ENCODE peak calls at places on chromosomes 16 and 17, in eight cellular contexts. One of them, this sample, is unnamed.

GRCh38 chr17:58304735-58305486 is 23.7 kb downstream of the TSPOAP1 start:
- DNase-seq in lower leg skin: no peak
- DNase-seq in thoracic aorta: no peak
- DNase-seq in neural crest cell: no peak
- DNase-seq in tibial artery: peak; percentile 16
- DNase-seq in cardiac fibroblast: no peak
- DNase-seq in mammary epithelial cell: no peak
- DNase-seq in AG10803: no peak
- DNase-seq in this sample: peak; percentile 78

GRCh38 chr17:30021708-30022317 is 80.4 kb downstream of the EFCAB5 start:
- DNase-seq in lower leg skin: peak; percentile 23
- DNase-seq in thoracic aorta: no peak
- DNase-seq in neural crest cell: peak; percentile 31
- DNase-seq in tibial artery: no peak
- DNase-seq in cardiac fibroblast: peak; percentile 73
- DNase-seq in mammary epithelial cell: peak; percentile 35
- DNase-seq in AG10803: peak; percentile 47
- DNase-seq in this sample: no peak

GRCh38 chr16:565420-566330 is 1.1 kb upstream of the NHLRC4 start:
- DNase-seq in lower leg skin: no peak
- DNase-seq in thoracic aorta: no peak
- DNase-seq in neural crest cell: no peak
- DNase-seq in tibial artery: no peak
- DNase-seq in cardiac fibroblast: no peak
- DNase-seq in mammary epithelial cell: no peak
- DNase-seq in AG10803: no peak
- DNase-seq in this sample: no peak

GRCh38 chr17:82055965-82056728 is 4.4 kb downstream of the GPS1 start:
- DNase-seq in lower leg skin: no peak
- DNase-seq in thoracic aorta: no peak
- DNase-seq in neural crest cell: no peak
- DNase-seq in tibial artery: no peak
- DNase-seq in cardiac fibroblast: no peak
- DNase-seq in mammary epithelial cell: no peak
- DNase-seq in AG10803: no peak
- DNase-seq in this sample: no peak

GRCh38 chr17:44345497-44346026 is 460 bp downstream of the GRN start:
- DNase-seq in lower leg skin: peak; percentile 58
- DNase-seq in thoracic aorta: no peak
- DNase-seq in neural crest cell: peak; percentile 61
- DNase-seq in tibial artery: no peak
- DNase-seq in cardiac fibroblast: peak; percentile 58
- DNase-seq in mammary epithelial cell: peak; percentile 62
- DNase-seq in AG10803: peak; percentile 61
- DNase-seq in this sample: no peak

GRCh38 chr17:21330436-21331160 is 45.6 kb upstream of the KCNJ12 start:
- DNase-seq in lower leg skin: no peak
- DNase-seq in thoracic aorta: no peak
- DNase-seq in neural crest cell: no peak
- DNase-seq in tibial artery: peak; percentile 12
- DNase-seq in cardiac fibroblast: no peak
- DNase-seq in mammary epithelial cell: no peak
- DNase-seq in AG10803: no peak
- DNase-seq in this sample: no peak

GRCh38 chr17:38704645-38705522 is at the start of gene MLLT6:
- DNase-seq in lower leg skin: peak; percentile 68
- DNase-seq in thoracic aorta: no peak
- DNase-seq in neural crest cell: peak; percentile 57
- DNase-seq in tibial artery: peak; percentile 84
- DNase-seq in cardiac fibroblast: peak; percentile 72
- DNase-seq in mammary epithelial cell: peak; percentile 69
- DNase-seq in AG10803: peak; percentile 76
- DNase-seq in this sample: peak; percentile 89

GRCh38 chr17:51064061-51064735 is 56.5 kb downstream of the SPAG9 start:
- DNase-seq in lower leg skin: no peak
- DNase-seq in thoracic aorta: no peak
- DNase-seq in neural crest cell: no peak
- DNase-seq in tibial artery: no peak
- DNase-seq in cardiac fibroblast: no peak
- DNase-seq in mammary epithelial cell: peak; percentile 42
- DNase-seq in AG10803: peak; percentile 23
- DNase-seq in this sample: no peak

GRCh38 chr17:36514856-36515255 is 19.8 kb downstream of the MYO19 start:
- DNase-seq in lower leg skin: no peak
- DNase-seq in thoracic aorta: no peak
- DNase-seq in neural crest cell: no peak
- DNase-seq in tibial artery: no peak
- DNase-seq in cardiac fibroblast: no peak
- DNase-seq in mammary epithelial cell: no peak
- DNase-seq in AG10803: no peak
- DNase-seq in this sample: no peak

GRCh38 chr16:8936421-8936820 is 27.3 kb downstream of the USP7 start:
- DNase-seq in lower leg skin: no peak
- DNase-seq in thoracic aorta: no peak
- DNase-seq in neural crest cell: no peak
- DNase-seq in tibial artery: no peak
- DNase-seq in cardiac fibroblast: peak; percentile 52
- DNase-seq in mammary epithelial cell: peak; percentile 74
- DNase-seq in AG10803: no peak
- DNase-seq in this sample: no peak

GRCh38 chr17:80881321-80881720 is 110.3 kb upstream of the CHMP6 start:
- DNase-seq in lower leg skin: no peak
- DNase-seq in thoracic aorta: no peak
- DNase-seq in neural crest cell: no peak
- DNase-seq in tibial artery: no peak
- DNase-seq in cardiac fibroblast: no peak
- DNase-seq in mammary epithelial cell: no peak
- DNase-seq in AG10803: no peak
- DNase-seq in this sample: no peak

GRCh38 chr17:36602030-36602737 is 801 bp downstream of the MRM1 start:
- DNase-seq in lower leg skin: no peak
- DNase-seq in thoracic aorta: no peak
- DNase-seq in neural crest cell: no peak
- DNase-seq in tibial artery: no peak
- DNase-seq in cardiac fibroblast: peak; percentile 30
- DNase-seq in mammary epithelial cell: peak; percentile 28
- DNase-seq in AG10803: no peak
- DNase-seq in this sample: no peak

GRCh38 chr16:13873835-13874438 is 46.0 kb upstream of the ERCC4 start:
- DNase-seq in lower leg skin: no peak
- DNase-seq in thoracic aorta: no peak
- DNase-seq in neural crest cell: peak; percentile 41
- DNase-seq in tibial artery: no peak
- DNase-seq in cardiac fibroblast: peak; percentile 28
- DNase-seq in mammary epithelial cell: peak; percentile 7
- DNase-seq in AG10803: peak; percentile 12
- DNase-seq in this sample: no peak

GRCh38 chr17:81432873-81433451 is 37.7 kb downstream of the BAHCC1 start:
- DNase-seq in lower leg skin: no peak
- DNase-seq in thoracic aorta: no peak
- DNase-seq in neural crest cell: no peak
- DNase-seq in tibial artery: no peak
- DNase-seq in cardiac fibroblast: no peak
- DNase-seq in mammary epithelial cell: no peak
- DNase-seq in AG10803: no peak
- DNase-seq in this sample: no peak

GRCh38 chr17:61634942-61635538 is 44.0 kb upstream of the NACA2 start:
- DNase-seq in lower leg skin: no peak
- DNase-seq in thoracic aorta: no peak
- DNase-seq in neural crest cell: no peak
- DNase-seq in tibial artery: no peak
- DNase-seq in cardiac fibroblast: no peak
- DNase-seq in mammary epithelial cell: no peak
- DNase-seq in AG10803: no peak
- DNase-seq in this sample: no peak

GRCh38 chr17:28492352-28493310 is 13.5 kb upstream of the FOXN1 start:
- DNase-seq in lower leg skin: no peak
- DNase-seq in thoracic aorta: no peak
- DNase-seq in neural crest cell: no peak
- DNase-seq in tibial artery: no peak
- DNase-seq in cardiac fibroblast: peak; percentile 8
- DNase-seq in mammary epithelial cell: peak; percentile 91
- DNase-seq in AG10803: no peak
- DNase-seq in this sample: no peak

GRCh38 chr17:846901-847777 is 65.0 kb downstream of the MRM3 start:
- DNase-seq in lower leg skin: no peak
- DNase-seq in thoracic aorta: no peak
- DNase-seq in neural crest cell: no peak
- DNase-seq in tibial artery: no peak
- DNase-seq in cardiac fibroblast: no peak
- DNase-seq in mammary epithelial cell: no peak
- DNase-seq in AG10803: peak; percentile 76
- DNase-seq in this sample: no peak

GRCh38 chr16:57738844-57739243 is 3.3 kb downstream of the KATNB1 start:
- DNase-seq in lower leg skin: no peak
- DNase-seq in thoracic aorta: no peak
- DNase-seq in neural crest cell: no peak
- DNase-seq in tibial artery: no peak
- DNase-seq in cardiac fibroblast: no peak
- DNase-seq in mammary epithelial cell: no peak
- DNase-seq in AG10803: no peak
- DNase-seq in this sample: no peak

GRCh38 chr17:8401107-8401506 is 3.5 kb upstream of the RNF222 start:
- DNase-seq in lower leg skin: no peak
- DNase-seq in thoracic aorta: no peak
- DNase-seq in neural crest cell: no peak
- DNase-seq in tibial artery: no peak
- DNase-seq in cardiac fibroblast: no peak
- DNase-seq in mammary epithelial cell: no peak
- DNase-seq in AG10803: no peak
- DNase-seq in this sample: no peak

GRCh38 chr16:17389392-17389791 is 81.4 kb downstream of the XYLT1 start:
- DNase-seq in lower leg skin: no peak
- DNase-seq in thoracic aorta: no peak
- DNase-seq in neural crest cell: no peak
- DNase-seq in tibial artery: no peak
- DNase-seq in cardiac fibroblast: peak; percentile 40
- DNase-seq in mammary epithelial cell: peak; percentile 55
- DNase-seq in AG10803: peak; percentile 80
- DNase-seq in this sample: no peak

GRCh38 chr17:78748730-78749317 is 33.2 kb downstream of the CYTH1 start:
- DNase-seq in lower leg skin: peak; percentile 90
- DNase-seq in thoracic aorta: no peak
- DNase-seq in neural crest cell: no peak
- DNase-seq in tibial artery: peak; percentile 73
- DNase-seq in cardiac fibroblast: peak; percentile 70
- DNase-seq in mammary epithelial cell: peak; percentile 86
- DNase-seq in AG10803: peak; percentile 77
- DNase-seq in this sample: no peak

GRCh38 chr17:59764292-59764741 is 56.9 kb downstream of the VMP1 start:
- DNase-seq in lower leg skin: no peak
- DNase-seq in thoracic aorta: no peak
- DNase-seq in neural crest cell: no peak
- DNase-seq in tibial artery: no peak
- DNase-seq in cardiac fibroblast: no peak
- DNase-seq in mammary epithelial cell: peak; percentile 67
- DNase-seq in AG10803: peak; percentile 58
- DNase-seq in this sample: no peak

GRCh38 chr16:20803192-20803560 is 3.1 kb downstream of the ERI2 start:
- DNase-seq in lower leg skin: no peak
- DNase-seq in thoracic aorta: no peak
- DNase-seq in neural crest cell: no peak
- DNase-seq in tibial artery: no peak
- DNase-seq in cardiac fibroblast: no peak
- DNase-seq in mammary epithelial cell: peak; percentile 11
- DNase-seq in AG10803: peak; percentile 8
- DNase-seq in this sample: no peak

GRCh38 chr17:41942626-41943025 is 12.2 kb downstream of the ODAD4 start:
- DNase-seq in lower leg skin: no peak
- DNase-seq in thoracic aorta: no peak
- DNase-seq in neural crest cell: no peak
- DNase-seq in tibial artery: no peak
- DNase-seq in cardiac fibroblast: no peak
- DNase-seq in mammary epithelial cell: no peak
- DNase-seq in AG10803: no peak
- DNase-seq in this sample: no peak

GRCh38 chr17:5638596-5638995 is 54.3 kb upstream of the NLRP1 start:
- DNase-seq in lower leg skin: no peak
- DNase-seq in thoracic aorta: no peak
- DNase-seq in neural crest cell: no peak
- DNase-seq in tibial artery: no peak
- DNase-seq in cardiac fibroblast: no peak
- DNase-seq in mammary epithelial cell: peak; percentile 37
- DNase-seq in AG10803: no peak
- DNase-seq in this sample: no peak
- TF ChIP-seq CTCF in lower leg skin: no peak
- TF ChIP-seq CTCF in thoracic aorta: no peak
- TF ChIP-seq CTCF in neural crest cell: no peak
- TF ChIP-seq CTCF in tibial artery: no peak
- TF ChIP-seq CTCF in cardiac fibroblast: no peak
- TF ChIP-seq CTCF in mammary epithelial cell: no peak
- TF ChIP-seq CTCF in AG10803: no peak
- TF ChIP-seq CTCF in this sample: no peak

GRCh38 chr16:70801611-70802010 is 653 bp upstream of the VAC14 start:
- DNase-seq in lower leg skin: no peak
- DNase-seq in thoracic aorta: no peak
- DNase-seq in neural crest cell: no peak
- DNase-seq in tibial artery: no peak
- DNase-seq in cardiac fibroblast: no peak
- DNase-seq in mammary epithelial cell: no peak
- DNase-seq in AG10803: no peak
- DNase-seq in this sample: no peak
- TF ChIP-seq CTCF in lower leg skin: no peak
- TF ChIP-seq CTCF in thoracic aorta: no peak
- TF ChIP-seq CTCF in neural crest cell: no peak
- TF ChIP-seq CTCF in tibial artery: no peak
- TF ChIP-seq CTCF in cardiac fibroblast: no peak
- TF ChIP-seq CTCF in mammary epithelial cell: no peak
- TF ChIP-seq CTCF in AG10803: no peak
- TF ChIP-seq CTCF in this sample: no peak

GRCh38 chr16:7268182-7268581 is 64.5 kb upstream of the RBFOX1 start:
- DNase-seq in lower leg skin: no peak
- DNase-seq in thoracic aorta: no peak
- DNase-seq in neural crest cell: peak; percentile 67
- DNase-seq in tibial artery: no peak
- DNase-seq in cardiac fibroblast: peak; percentile 27
- DNase-seq in mammary epithelial cell: peak; percentile 4
- DNase-seq in AG10803: no peak
- DNase-seq in this sample: no peak
- TF ChIP-seq CTCF in lower leg skin: no peak
- TF ChIP-seq CTCF in thoracic aorta: no peak
- TF ChIP-seq CTCF in neural crest cell: peak; percentile 80
- TF ChIP-seq CTCF in tibial artery: no peak
- TF ChIP-seq CTCF in cardiac fibroblast: peak; percentile 56
- TF ChIP-seq CTCF in mammary epithelial cell: no peak
- TF ChIP-seq CTCF in AG10803: peak; percentile 31
- TF ChIP-seq CTCF in this sample: peak; percentile 22

DNA sequence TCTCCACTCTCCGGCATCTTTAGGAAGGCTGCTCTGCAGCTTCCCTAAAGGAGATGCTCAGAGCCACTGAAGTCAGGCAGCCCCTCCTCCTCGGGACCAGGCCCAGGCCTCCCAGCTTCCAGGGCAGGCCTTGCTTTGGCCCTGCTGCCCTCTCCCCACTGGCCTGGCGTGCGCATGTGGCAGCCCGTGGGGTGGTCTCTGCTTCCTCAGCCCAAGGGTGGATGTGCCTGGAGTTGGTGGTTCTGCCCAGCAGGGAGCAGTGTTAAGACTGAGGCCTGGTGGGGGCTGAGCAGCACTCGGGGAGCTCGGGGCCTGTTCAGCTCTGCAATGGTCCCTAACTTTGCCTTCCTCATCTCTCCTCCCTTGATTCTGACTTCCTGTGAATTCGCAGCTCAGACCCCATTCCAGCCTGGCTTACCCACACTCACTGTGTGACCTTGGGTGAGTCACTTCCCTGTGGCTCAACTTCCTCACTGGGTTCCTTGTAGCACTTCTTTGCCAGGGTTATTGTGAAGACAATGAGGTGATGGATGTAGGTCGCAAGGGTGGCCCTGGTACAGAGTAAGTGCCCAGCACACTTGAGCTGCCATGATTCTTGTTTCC is 63.2 kb downstream of the NKD1 start:
- DNase-seq in lower leg skin: no peak
- DNase-seq in thoracic aorta: no peak
- DNase-seq in neural crest cell: no peak
- DNase-seq in tibial artery: no peak
- DNase-seq in cardiac fibroblast: peak; percentile 55
- DNase-seq in mammary epithelial cell: peak; percentile 33
- DNase-seq in AG10803: peak; percentile 49
- DNase-seq in this sample: no peak
- TF ChIP-seq CTCF in lower leg skin: no peak
- TF ChIP-seq CTCF in thoracic aorta: no peak
- TF ChIP-seq CTCF in neural crest cell: no peak
- TF ChIP-seq CTCF in tibial artery: no peak
- TF ChIP-seq CTCF in cardiac fibroblast: no peak
- TF ChIP-seq CTCF in mammary epithelial cell: no peak
- TF ChIP-seq CTCF in AG10803: peak; percentile 13
- TF ChIP-seq CTCF in this sample: no peak

This sample was measured in osteocyte.